ENCODE peak calls at places on chromosome 1, in six cellular contexts. I, L, J, N, W and B are unnamed samples.

GRCh38 chr1:215083408-215083961 is 948 bp downstream of the KCNK2 start:
- DNase-seq in I (no peak), L (no peak), J (no peak), N (peak; percentile 18), W (peak; percentile 24), B (peak; percentile 54)

GRCh38 chr1:153790282-153790995 is 15.2 kb downstream of the SLC27A3 start:
- DNase-seq in I (no peak), L (no peak), J (no peak), N (peak; percentile 10), W (peak; percentile 94), B (no peak)

GRCh38 chr1:41353744-41354143 is 7.5 kb upstream of the FOXO6 start:
- DNase-seq in I (peak; percentile 55), L (no peak), J (no peak), N (no peak), W (no peak), B (no peak)

GRCh38 chr1:152189657-152190442 is 30.8 kb upstream of the RPTN start:
- DNase-seq in I (peak; percentile 65), L (peak; percentile 41), J (peak; percentile 63), N (peak; percentile 49), W (peak; percentile 70), B (peak; percentile 87)

GRCh38 chr1:5505944-5506343 is 486.3 kb downstream of the NPHP4 start:
- DNase-seq in I (no peak), L (no peak), J (no peak), N (no peak), W (no peak), B (no peak)

GRCh38 chr1:109712321-109712864 is 342 bp downstream of the GSTM5 start:
- DNase-seq in I (no peak), L (no peak), J (no peak), N (no peak), W (no peak), B (no peak)

GRCh38 chr1:56894014-56894413 is 39.4 kb downstream of the C8A start:
- DNase-seq in I (no peak), L (no peak), J (no peak), N (no peak), W (no peak), B (no peak)

GRCh38 chr1:158203693-158204457 is 23.2 kb downstream of the CD1D start:
- DNase-seq in I (peak; percentile 35), L (no peak), J (peak; percentile 69), N (no peak), W (peak; percentile 77), B (peak; percentile 85)

GRCh38 chr1:236904874-236905741 is 99.1 kb downstream of the MT1HL1 start:
- DNase-seq in I (no peak), L (no peak), J (peak; percentile 70), N (no peak), W (peak; percentile 56), B (no peak)

GRCh38 chr1:206734499-206735142 is 36.0 kb upstream of the IL19 start:
- DNase-seq in I (peak; percentile 73), L (peak; percentile 71), J (peak; percentile 12), N (peak; percentile 87), W (peak; percentile 61), B (peak; percentile 77)

GRCh38 chr1:153608742-153609584 is 4.0 kb downstream of the S100A16 start:
- DNase-seq in I (peak; percentile 12), L (no peak), J (peak; percentile 90), N (peak; percentile 84), W (peak; percentile 92), B (peak; percentile 83)

GRCh38 chr1:36341626-36342320 is 18.3 kb upstream of the EVA1B start:
- DNase-seq in I (no peak), L (no peak), J (no peak), N (no peak), W (no peak), B (no peak)

GRCh38 chr1:239587066-239587465 is 200.7 kb downstream of the CHRM3 start:
- DNase-seq in I (no peak), L (peak; percentile 26), J (no peak), N (no peak), W (no peak), B (peak; percentile 11)

GRCh38 chr1:93608188-93609109 is 73.2 kb downstream of the BCAR3 start:
- DNase-seq in I (no peak), L (no peak), J (no peak), N (no peak), W (peak; percentile 65), B (no peak)

GRCh38 chr1:181482521-181483083 is 715 bp upstream of the CACNA1E start:
- DNase-seq in I (peak; percentile 80), L (no peak), J (no peak), N (peak; percentile 76), W (no peak), B (peak; percentile 80)

GRCh38 chr1:209490013-209490412 is 93.5 kb upstream of the CAMK1G start:
- DNase-seq in I (no peak), L (no peak), J (no peak), N (no peak), W (peak; percentile 26), B (peak; percentile 60)

GRCh38 chr1:115833806-115834205 is 7.1 kb downstream of the NHLH2 start:
- DNase-seq in I (no peak), L (no peak), J (no peak), N (peak; percentile 36), W (no peak), B (peak; percentile 56)

DNA sequence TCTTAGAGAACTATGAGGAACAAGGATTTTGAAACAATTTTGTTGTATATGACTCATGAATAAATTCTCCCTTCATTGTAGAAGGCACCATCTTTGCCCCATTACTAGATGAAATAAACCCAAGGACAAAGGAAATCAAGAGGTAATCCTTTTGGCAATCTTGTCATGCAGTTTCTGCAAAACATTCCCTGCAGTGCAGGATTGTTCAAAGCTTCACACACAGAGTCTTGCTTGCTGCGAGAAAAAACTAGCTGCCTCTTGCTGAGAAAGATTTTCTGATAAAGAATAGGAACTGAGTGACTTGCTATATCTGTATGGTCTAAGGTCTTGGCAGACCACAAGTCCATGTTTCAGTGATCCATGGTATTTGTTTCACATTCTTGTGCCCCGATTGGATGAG is 657.4 kb upstream of the ADGRL4 start:
- DNase-seq in I (no peak), L (no peak), J (no peak), N (no peak), W (peak; percentile 7), B (peak; percentile 1)
- TF ChIP-seq CTCF in I (no peak), L (no peak), J (no peak), N (no peak), W (no peak), B (no peak)

GRCh38 chr1:203038217-203038741 is 12.0 kb downstream of the PPFIA4 start:
- DNase-seq in I (no peak), L (no peak), J (no peak), N (no peak), W (peak; percentile 82), B (no peak)
- TF ChIP-seq CTCF in I (no peak), L (no peak), J (no peak), N (no peak), W (no peak), B (no peak)

DNA sequence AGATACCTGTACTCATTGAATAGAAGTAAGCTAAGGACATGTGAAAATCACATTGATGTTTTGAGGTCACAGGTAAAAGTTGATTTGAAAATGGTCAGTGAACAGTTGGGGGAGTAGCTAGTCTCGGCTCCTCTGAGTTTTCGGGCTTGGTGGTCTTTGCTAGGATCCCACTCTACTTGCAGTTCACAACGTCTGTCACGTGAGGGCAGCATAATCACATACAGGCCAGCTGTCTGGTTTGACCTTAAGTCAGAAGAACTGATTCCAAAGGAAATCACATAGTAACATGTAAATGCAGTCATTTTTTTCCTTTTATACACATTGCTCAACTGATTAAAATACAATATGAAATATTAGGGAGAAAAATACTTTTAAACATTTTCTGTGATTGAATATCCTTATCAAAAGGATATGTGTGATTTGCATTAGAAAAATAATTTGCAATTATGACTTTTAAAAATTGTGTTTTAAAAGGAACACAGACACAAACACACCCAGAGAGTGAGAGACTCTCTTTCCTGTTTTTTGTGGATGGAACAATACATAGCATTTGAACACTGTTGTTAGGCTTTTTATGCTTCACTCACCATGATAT is 21.8 kb upstream of the PDC start:
- DNase-seq in I (peak; percentile 50), L (no peak), J (peak; percentile 59), N (peak; percentile 81), W (peak; percentile 87), B (peak; percentile 84)
- TF ChIP-seq CTCF in I (peak; percentile 91), L (peak; percentile 71), J (peak; percentile 82), N (peak; percentile 65), W (peak; percentile 95), B (peak; percentile 94)

GRCh38 chr1:226974544-226975258 is 34.6 kb downstream of the COQ8A start:
- DNase-seq in I (no peak), L (no peak), J (no peak), N (no peak), W (peak; percentile 36), B (no peak)

GRCh38 chr1:226975909-226976670 is 36.0 kb downstream of the COQ8A start:
- DNase-seq in I (no peak), L (no peak), J (no peak), N (no peak), W (no peak), B (no peak)

GRCh38 chr1:226973898-226974543 is 33.9 kb downstream of the COQ8A start:
- DNase-seq in I (no peak), L (no peak), J (no peak), N (no peak), W (peak; percentile 82), B (no peak)

GRCh38 chr1:226976671-226977287 is 36.7 kb downstream of the COQ8A start:
- DNase-seq in I (no peak), L (no peak), J (no peak), N (no peak), W (no peak), B (no peak)

GRCh38 chr1:226975259-226975908 is 35.3 kb downstream of the COQ8A start:
- DNase-seq in I (no peak), L (no peak), J (no peak), N (no peak), W (no peak), B (no peak)
- TF ChIP-seq CTCF in I (no peak), L (no peak), J (no peak), N (no peak), W (no peak), B (no peak)

DNA sequence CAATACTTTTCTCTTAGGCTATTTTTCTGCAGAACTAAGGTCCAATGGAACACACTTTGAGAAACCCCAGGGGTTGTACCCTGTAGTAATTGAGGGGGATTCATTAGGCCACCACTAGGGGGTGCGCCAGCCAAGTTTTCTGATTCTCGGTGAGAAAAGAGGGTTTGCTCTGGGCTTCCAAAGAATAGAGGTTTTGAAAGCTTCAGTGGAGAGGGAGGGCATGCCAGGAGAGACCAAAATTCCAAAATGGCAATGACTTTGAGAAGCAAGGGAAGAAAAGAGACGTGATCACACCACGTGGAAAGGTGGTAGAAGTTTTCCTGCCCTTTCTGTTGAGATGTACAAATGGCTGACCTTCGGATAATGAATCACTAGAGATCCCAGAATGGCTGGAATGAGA is 323.3 kb downstream of the RPS6KC1 start:
- DNase-seq in I (peak; percentile 69), L (peak; percentile 16), J (peak; percentile 40), N (peak; percentile 87), W (peak; percentile 63), B (peak; percentile 90)
- TF ChIP-seq CTCF in I (peak; percentile 73), L (peak; percentile 77), J (peak; percentile 94), N (peak; percentile 91), W (peak; percentile 86), B (peak; percentile 85)

GRCh38 chr1:200081151-200081981 is 53.9 kb downstream of the NR5A2 start:
- DNase-seq in I (no peak), L (no peak), J (no peak), N (no peak), W (no peak), B (peak; percentile 74)
- TF ChIP-seq CTCF in I (no peak), L (no peak), J (no peak), N (no peak), W (no peak), B (no peak)

GRCh38 chr1:2133039-2133878 is 61.3 kb downstream of the FAAP20 start:
- DNase-seq in I (peak; percentile 95), L (peak; percentile 98), J (peak; percentile 93), N (peak; percentile 99), W (peak; percentile 99), B (peak; percentile 99)
- TF ChIP-seq CTCF in I (no peak), L (no peak), J (no peak), N (no peak), W (no peak), B (no peak)

GRCh38 chr1:51088474-51088873 is 13.6 kb upstream of the C1orf185 start:
- DNase-seq in I (no peak), L (no peak), J (peak; percentile 7), N (no peak), W (peak; percentile 20), B (no peak)
- TF ChIP-seq CTCF in I (peak; percentile 15), L (no peak), J (no peak), N (no peak), W (peak; percentile 39), B (peak; percentile 25)